ENCODE peak calls at places on chromosomes 4 and X, in five cellular contexts. One of them, this sample, is unnamed.

GRCh38 chr4:30719363-30720020 is 677 bp upstream of the PCDH7 start:
- DNase-seq in left lung: peak
- DNase-seq in NB4: peak
- DNase-seq in AG10803: peak
- DNase-seq in tibial artery: peak
- DNase-seq in this sample: peak

GRCh38 chrX:41863343-41864203 is 59.8 kb downstream of the CASK start:
- DNase-seq in NB4: no peak
- DNase-seq in tibial artery: no peak
- DNase-seq in left lung: no peak
- DNase-seq in AG10803: no peak
- DNase-seq in this sample: no peak

GRCh38 chr4:41133619-41134018 is 80.7 kb downstream of the APBB2 start:
- DNase-seq in NB4: no peak
- DNase-seq in tibial artery: no peak
- DNase-seq in left lung: no peak
- DNase-seq in AG10803: no peak
- DNase-seq in this sample: peak

GRCh38 chr4:2469192-2469984 is 482 bp downstream of the RNF4 start:
- DNase-seq in AG10803: peak
- DNase-seq in tibial artery: peak
- DNase-seq in NB4: peak
- DNase-seq in left lung: peak
- DNase-seq in this sample: peak

GRCh38 chr4:38665846-38666490 is 2.0 kb downstream of the KLF3 start:
- DNase-seq in tibial artery: no peak
- DNase-seq in NB4: no peak
- DNase-seq in left lung: no peak
- DNase-seq in AG10803: no peak
- DNase-seq in this sample: no peak

GRCh38 chrX:134548257-134548732 is 88.3 kb downstream of the HPRT1 start:
- DNase-seq in AG10803: no peak
- DNase-seq in tibial artery: no peak
- DNase-seq in left lung: no peak
- DNase-seq in NB4: peak
- DNase-seq in this sample: no peak

GRCh38 chr4:94177822-94178221 is 29.8 kb upstream of the SMARCAD1 start:
- DNase-seq in tibial artery: no peak
- DNase-seq in AG10803: no peak
- DNase-seq in NB4: no peak
- DNase-seq in left lung: no peak
- DNase-seq in this sample: no peak

GRCh38 chr4:185772391-185773093 is 39.5 kb downstream of the SORBS2 start:
- DNase-seq in NB4: no peak
- DNase-seq in AG10803: no peak
- DNase-seq in tibial artery: no peak
- DNase-seq in left lung: no peak
- DNase-seq in this sample: no peak

GRCh38 chr4:100022792-100023222 is 72.7 kb upstream of the H2AZ1 start:
- DNase-seq in tibial artery: no peak
- DNase-seq in AG10803: no peak
- DNase-seq in left lung: no peak
- DNase-seq in NB4: no peak
- DNase-seq in this sample: no peak

GRCh38 chr4:54902261-54902660 is 223.1 kb downstream of the KDR start:
- DNase-seq in tibial artery: no peak
- DNase-seq in NB4: no peak
- DNase-seq in left lung: no peak
- DNase-seq in AG10803: peak
- DNase-seq in this sample: no peak

GRCh38 chr4:83257811-83258210 is 26.8 kb downstream of the COQ2 start:
- DNase-seq in left lung: no peak
- DNase-seq in AG10803: no peak
- DNase-seq in NB4: no peak
- DNase-seq in tibial artery: no peak
- DNase-seq in this sample: no peak

GRCh38 chr4:185693548-185694215 is 118.3 kb downstream of the SORBS2 start:
- DNase-seq in NB4: no peak
- DNase-seq in tibial artery: no peak
- DNase-seq in AG10803: no peak
- DNase-seq in left lung: no peak
- DNase-seq in this sample: no peak

GRCh38 chrX:20267924-20268701 is 1.4 kb upstream of the RPS6KA3 start:
- DNase-seq in tibial artery: peak
- DNase-seq in NB4: no peak
- DNase-seq in AG10803: peak
- DNase-seq in left lung: peak
- DNase-seq in this sample: peak

GRCh38 chr4:13559414-13559813 is 15.1 kb upstream of the NKX3-2 start:
- DNase-seq in AG10803: peak
- DNase-seq in NB4: no peak
- DNase-seq in tibial artery: no peak
- DNase-seq in left lung: no peak
- DNase-seq in this sample: peak

GRCh38 chr4:185566972-185567749 is 31.9 kb upstream of the PDLIM3 start:
- DNase-seq in NB4: no peak
- DNase-seq in AG10803: peak
- DNase-seq in tibial artery: peak
- DNase-seq in left lung: no peak
- DNase-seq in this sample: no peak

GRCh38 chrX:87890437-87890836 is 372.8 kb downstream of the KLHL4 start:
- DNase-seq in tibial artery: no peak
- DNase-seq in AG10803: no peak
- DNase-seq in left lung: no peak
- DNase-seq in NB4: no peak
- DNase-seq in this sample: no peak

GRCh38 chr4:37392540-37393255 is 148.2 kb downstream of the NWD2 start:
- DNase-seq in tibial artery: peak
- DNase-seq in NB4: no peak
- DNase-seq in left lung: peak
- DNase-seq in AG10803: no peak
- DNase-seq in this sample: no peak

GRCh38 chrX:13721371-13721770 is 13.0 kb downstream of the TRAPPC2 start:
- DNase-seq in AG10803: no peak
- DNase-seq in NB4: no peak
- DNase-seq in tibial artery: no peak
- DNase-seq in left lung: no peak
- DNase-seq in this sample: no peak

GRCh38 chrX:48781705-48782104 is 4.7 kb upstream of the GATA1 start:
- DNase-seq in tibial artery: no peak
- DNase-seq in left lung: no peak
- DNase-seq in NB4: no peak
- DNase-seq in AG10803: no peak
- DNase-seq in this sample: no peak

GRCh38 chr4:17111436-17111835 is 213.0 kb upstream of the LDB2 start:
- DNase-seq in NB4: no peak
- DNase-seq in AG10803: peak
- DNase-seq in tibial artery: no peak
- DNase-seq in left lung: no peak
- DNase-seq in this sample: no peak

GRCh38 chr4:108058685-108059440 is 69.2 kb downstream of the HADH start:
- DNase-seq in tibial artery: no peak
- DNase-seq in NB4: no peak
- DNase-seq in left lung: no peak
- DNase-seq in AG10803: peak
- DNase-seq in this sample: no peak

GRCh38 chrX:136495043-136495442 is 2.3 kb upstream of the HTATSF1 start:
- DNase-seq in AG10803: no peak
- DNase-seq in tibial artery: no peak
- DNase-seq in NB4: peak
- DNase-seq in left lung: no peak
- DNase-seq in this sample: no peak

GRCh38 chrX:4550018-4550417 is 836.6 kb upstream of the PRKX start:
- DNase-seq in NB4: peak
- DNase-seq in tibial artery: no peak
- DNase-seq in AG10803: no peak
- DNase-seq in left lung: no peak
- DNase-seq in this sample: no peak
- TF ChIP-seq CTCF in NB4: peak
- TF ChIP-seq CTCF in tibial artery: no peak
- TF ChIP-seq CTCF in AG10803: no peak
- TF ChIP-seq CTCF in left lung: no peak
- TF ChIP-seq CTCF in this sample: no peak

GRCh38 chrX:83916525-83916924 is 55.6 kb downstream of the CYLC1 start:
- DNase-seq in NB4: peak
- DNase-seq in tibial artery: no peak
- DNase-seq in left lung: no peak
- DNase-seq in AG10803: peak
- DNase-seq in this sample: peak
- TF ChIP-seq CTCF in NB4: peak
- TF ChIP-seq CTCF in tibial artery: peak
- TF ChIP-seq CTCF in left lung: no peak
- TF ChIP-seq CTCF in AG10803: peak
- TF ChIP-seq CTCF in this sample: peak

DNA sequence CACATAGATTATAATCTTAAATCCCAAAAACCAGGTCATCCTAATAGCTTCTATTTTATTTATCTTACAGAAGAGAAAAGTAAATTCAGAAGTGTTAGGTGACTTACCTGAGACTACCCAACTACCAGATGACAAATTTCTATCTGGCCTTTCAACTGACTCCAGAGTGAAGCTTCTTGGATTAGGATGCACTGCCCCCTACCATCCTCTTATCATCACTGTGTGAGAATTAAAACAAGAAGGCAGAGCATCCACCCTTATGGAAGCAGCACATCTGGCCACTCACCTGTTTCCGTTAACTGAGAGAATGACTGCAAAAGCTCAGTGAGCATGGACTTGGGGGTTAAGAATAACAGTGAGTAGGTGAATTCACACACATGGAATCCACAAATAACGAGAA is 502.6 kb upstream of the TECRL start:
- DNase-seq in tibial artery: no peak
- DNase-seq in AG10803: no peak
- DNase-seq in NB4: peak
- DNase-seq in left lung: no peak
- DNase-seq in this sample: no peak
- TF ChIP-seq CTCF in tibial artery: no peak
- TF ChIP-seq CTCF in AG10803: no peak
- TF ChIP-seq CTCF in NB4: peak
- TF ChIP-seq CTCF in left lung: no peak
- TF ChIP-seq CTCF in this sample: no peak

GRCh38 chr4:8108991-8109390 is 49.6 kb downstream of the ABLIM2 start:
- DNase-seq in tibial artery: no peak
- DNase-seq in AG10803: no peak
- DNase-seq in NB4: no peak
- DNase-seq in left lung: no peak
- DNase-seq in this sample: no peak

GRCh38 chr4:8108261-8108660 is 50.4 kb downstream of the ABLIM2 start:
- DNase-seq in AG10803: no peak
- DNase-seq in left lung: no peak
- DNase-seq in NB4: no peak
- DNase-seq in tibial artery: no peak
- DNase-seq in this sample: no peak

GRCh38 chr4:8112036-8112576 is 46.5 kb downstream of the ABLIM2 start:
- DNase-seq in NB4: no peak
- DNase-seq in left lung: no peak
- DNase-seq in tibial artery: no peak
- DNase-seq in AG10803: no peak
- DNase-seq in this sample: no peak

GRCh38 chr4:8109406-8110065 is 49.1 kb downstream of the ABLIM2 start:
- DNase-seq in left lung: no peak
- DNase-seq in NB4: no peak
- DNase-seq in tibial artery: no peak
- DNase-seq in AG10803: no peak
- DNase-seq in this sample: no peak

DNA sequence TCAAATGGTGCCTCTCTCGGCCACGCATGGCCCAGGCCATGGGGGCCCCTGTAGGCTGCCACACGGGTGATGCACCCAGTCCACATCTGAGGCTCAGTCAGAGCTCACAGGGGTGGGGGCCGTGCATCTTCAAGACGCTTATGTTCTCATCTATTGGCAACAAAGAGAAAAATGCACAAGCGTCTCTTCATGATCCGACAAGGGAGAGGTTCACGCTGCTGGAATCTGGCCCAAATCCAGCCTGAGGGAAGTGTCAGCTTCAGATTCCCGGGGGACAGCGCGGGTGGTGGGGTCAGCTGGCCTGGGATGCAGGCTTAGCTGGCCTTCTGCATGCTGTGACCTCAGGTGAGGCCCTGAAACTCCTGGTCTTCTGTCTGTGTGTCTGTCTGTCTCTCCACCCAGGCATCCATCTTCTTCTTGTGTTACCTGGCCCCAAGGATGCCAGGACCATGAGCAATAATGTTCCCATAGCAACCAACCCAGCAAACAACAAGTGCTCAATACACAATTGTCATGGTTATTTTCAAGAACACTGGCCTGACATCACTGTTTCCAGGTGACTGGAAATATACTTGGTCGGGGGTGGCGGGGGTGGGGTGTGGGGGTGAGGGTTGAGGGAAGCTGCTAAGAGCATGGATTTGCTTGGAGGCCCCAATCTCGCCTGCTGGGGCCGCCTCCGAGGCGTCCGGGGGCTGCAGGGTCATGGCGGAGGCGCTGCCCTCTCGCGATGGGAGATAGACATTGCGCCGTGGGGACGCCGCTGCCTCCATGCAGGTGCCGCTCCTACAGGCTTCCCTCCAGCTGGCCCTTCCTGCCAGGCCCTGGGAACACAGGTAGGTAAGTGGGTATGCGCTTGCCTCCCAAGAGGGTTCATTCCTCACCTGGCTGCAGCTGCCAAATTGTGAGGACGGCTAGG is 48.3 kb downstream of the ABLIM2 start:
- DNase-seq in NB4: peak
- DNase-seq in AG10803: no peak
- DNase-seq in left lung: no peak
- DNase-seq in tibial artery: no peak
- DNase-seq in this sample: peak
- TF ChIP-seq CTCF in NB4: peak
- TF ChIP-seq CTCF in AG10803: no peak
- TF ChIP-seq CTCF in left lung: no peak
- TF ChIP-seq CTCF in tibial artery: no peak
- TF ChIP-seq CTCF in this sample: peak

DNA sequence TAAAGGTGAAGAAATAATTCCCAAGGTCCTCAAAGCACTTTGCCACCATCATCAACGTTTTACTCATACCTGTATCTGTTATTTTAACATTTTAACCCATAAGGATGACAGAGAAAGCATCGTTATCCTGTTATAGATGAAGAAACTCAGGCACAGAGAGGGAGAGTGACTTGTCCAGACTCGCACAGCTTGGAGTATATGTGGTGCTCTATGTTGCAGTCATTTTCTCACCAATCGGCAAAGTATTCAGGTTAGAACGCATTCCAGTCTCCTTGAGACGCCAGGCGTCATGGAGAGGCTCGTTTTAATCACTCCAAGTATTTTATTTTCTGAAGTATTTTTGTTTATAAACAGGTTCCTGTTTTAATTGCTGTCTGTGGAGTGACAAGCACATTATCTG is 73.5 kb downstream of the IRF2 start:
- DNase-seq in AG10803: no peak
- DNase-seq in NB4: no peak
- DNase-seq in tibial artery: no peak
- DNase-seq in left lung: no peak
- DNase-seq in this sample: no peak
- TF ChIP-seq CTCF in AG10803: no peak
- TF ChIP-seq CTCF in NB4: no peak
- TF ChIP-seq CTCF in tibial artery: no peak
- TF ChIP-seq CTCF in left lung: no peak
- TF ChIP-seq CTCF in this sample: no peak